ENCODE peak calls at places on chromosomes 1 and 21, in four cellular contexts. Z, X, K and A are unnamed samples.

GRCh38 chr1:89451011-89451410 is 73.6 kb upstream of the LRRC8B start:
- DNase-seq in X (no peak), Z (no peak), K (peak), A (no peak)

GRCh38 chr1:33338495-33339211 is 17.8 kb upstream of the A3GALT2 start:
- DNase-seq in Z (peak), X (no peak), K (peak), A (peak)

GRCh38 chr1:241591317-241591716 is 48.9 kb downstream of the CHML start:
- DNase-seq in K (peak), X (no peak), Z (no peak), A (no peak)

GRCh38 chr1:223228201-223228600 is 85.2 kb upstream of the TLR5 start:
- DNase-seq in K (no peak), Z (no peak), X (no peak), A (no peak)

GRCh38 chr1:221832617-221833016 is 90.7 kb upstream of the DUSP10 start:
- DNase-seq in X (no peak), Z (peak), K (no peak), A (no peak)

GRCh38 chr1:53582211-53583020 is 123.2 kb downstream of the DMRTB1 start:
- DNase-seq in Z (no peak), X (peak), K (no peak), A (no peak)

GRCh38 chr21:27036736-27037301 is 69.9 kb upstream of the ADAMTS5 start:
- DNase-seq in K (no peak), Z (peak), X (no peak), A (no peak)

GRCh38 chr1:9843576-9843945 is 19.8 kb upstream of the CLSTN1 start:
- DNase-seq in Z (no peak), X (no peak), K (no peak), A (no peak)

GRCh38 chr1:198165927-198166647 is 9.3 kb downstream of the NEK7 start:
- DNase-seq in K (no peak), X (no peak), Z (no peak), A (no peak)

GRCh38 chr21:38879912-38880577 is 74.3 kb downstream of the ETS2 start:
- DNase-seq in K (no peak), X (no peak), Z (no peak), A (no peak)

GRCh38 chr21:24197132-24197643 is 1410.1 kb downstream of the MRPL39 start:
- DNase-seq in X (no peak), Z (no peak), K (no peak), A (no peak)

GRCh38 chr1:108050911-108051624 is 86.1 kb upstream of the VAV3 start:
- DNase-seq in K (peak), X (no peak), Z (peak), A (no peak)

GRCh38 chr1:212368073-212368484 is 46.6 kb downstream of the PACC1 start:
- DNase-seq in K (peak), Z (peak), X (no peak), A (peak)

GRCh38 chr1:192913683-192914082 is 104.8 kb downstream of the RGS2 start:
- DNase-seq in K (no peak), Z (no peak), X (no peak), A (no peak)

GRCh38 chr1:17725084-17725718 is 29.9 kb upstream of the ACTL8 start:
- DNase-seq in X (no peak), Z (no peak), K (no peak), A (no peak)

GRCh38 chr1:182784556-182785171 is 4.9 kb upstream of the NPL start:
- DNase-seq in Z (no peak), K (peak), X (no peak), A (no peak)

GRCh38 chr1:158998781-158999161 is 10.9 kb upstream of the IFI16 start:
- DNase-seq in X (no peak), Z (peak), K (peak), A (peak)

GRCh38 chr1:174996474-174996873 is 3.3 kb upstream of the CACYBP start:
- DNase-seq in X (no peak), Z (no peak), K (peak), A (no peak)

GRCh38 chr1:89894210-89894668 is 73.4 kb downstream of the LRRC8D start:
- DNase-seq in K (peak), Z (no peak), X (no peak), A (no peak)

GRCh38 chr1:41919764-41920397 is 1.2 kb upstream of the HIVEP3 start:
- DNase-seq in Z (peak), X (peak), K (peak), A (peak)

GRCh38 chr1:225886159-225887029 is 2.6 kb downstream of the LEFTY1 start:
- DNase-seq in X (no peak), K (no peak), Z (no peak), A (no peak)

GRCh38 chr21:36584980-36585940 is 105.3 kb upstream of the CLDN14 start:
- DNase-seq in Z (no peak), K (no peak), X (no peak), A (no peak)
- TF ChIP-seq CTCF in Z (no peak), K (no peak), X (no peak), A (no peak)

DNA sequence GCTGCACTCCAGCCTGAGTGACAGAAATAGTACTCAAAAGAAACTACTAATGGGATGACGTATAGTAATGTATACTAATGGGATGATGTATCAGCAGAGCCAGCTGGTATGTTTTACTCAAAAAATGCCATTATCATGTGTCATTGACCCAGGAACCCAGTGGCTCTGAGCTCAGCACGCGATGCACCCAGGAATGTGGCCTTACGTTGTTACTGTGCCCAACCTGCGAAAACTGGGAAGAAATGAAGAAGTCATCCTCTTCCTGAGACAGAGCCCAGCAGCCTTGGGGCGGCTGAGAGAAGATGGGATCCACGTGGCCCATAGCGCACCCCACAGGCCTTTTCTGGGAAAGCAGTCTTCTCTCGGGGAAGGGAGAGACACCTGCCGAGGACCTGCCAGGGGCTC is 8.8 kb downstream of the UBE2J2 start:
- DNase-seq in X (peak), K (peak), Z (no peak), A (no peak)
- TF ChIP-seq CTCF in X (peak), K (peak), Z (no peak), A (no peak)

DNA sequence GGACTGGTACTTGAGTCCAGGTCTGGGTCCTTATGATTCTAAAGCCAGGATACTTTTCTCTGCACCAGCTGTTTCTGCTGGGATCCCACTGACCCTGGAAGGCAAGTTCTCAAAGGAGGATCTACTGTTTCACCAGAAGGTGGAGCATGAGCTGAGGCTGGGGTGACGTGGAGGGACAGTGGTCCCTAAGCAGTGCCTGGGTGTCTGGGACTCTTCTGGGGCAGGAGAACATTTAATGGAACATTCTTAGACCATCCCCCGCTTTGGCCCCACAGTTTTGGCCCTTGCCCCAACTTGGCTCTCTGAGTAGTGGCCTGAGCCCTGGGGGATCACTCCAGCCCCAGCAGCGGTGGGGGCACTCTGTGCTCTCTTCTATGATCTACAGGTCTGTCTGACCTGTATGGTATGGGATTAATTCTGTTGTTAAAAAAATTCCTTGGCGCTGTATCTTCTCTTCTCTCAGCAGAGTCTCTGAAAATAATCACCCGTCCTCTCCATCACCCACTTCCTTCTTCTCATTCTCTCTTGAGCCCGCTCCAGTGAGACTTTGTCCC is 60.3 kb upstream of the CSF3R start:
- DNase-seq in K (no peak), Z (no peak), X (no peak), A (no peak)
- TF ChIP-seq CTCF in K (no peak), Z (no peak), X (peak), A (peak)

GRCh38 chr1:150067184-150068182 is at the start of gene VPS45:
- DNase-seq in Z (peak), X (peak), K (peak), A (peak)
- TF ChIP-seq CTCF in Z (no peak), X (peak), K (peak), A (no peak)

GRCh38 chr1:21589618-21590017 is 79.5 kb downstream of the RAP1GAP start:
- DNase-seq in K (no peak), X (no peak), Z (no peak), A (no peak)

GRCh38 chr1:21585037-21585436 is 75.8 kb downstream of the ALPL start:
- DNase-seq in X (no peak), Z (peak), K (peak), A (no peak)

GRCh38 chr1:21587602-21587953 is 78.4 kb downstream of the ALPL start:
- DNase-seq in Z (no peak), X (no peak), K (no peak), A (no peak)

GRCh38 chr1:21586222-21586621 is 77.0 kb downstream of the ALPL start:
- DNase-seq in Z (no peak), X (no peak), K (no peak), A (no peak)

DNA sequence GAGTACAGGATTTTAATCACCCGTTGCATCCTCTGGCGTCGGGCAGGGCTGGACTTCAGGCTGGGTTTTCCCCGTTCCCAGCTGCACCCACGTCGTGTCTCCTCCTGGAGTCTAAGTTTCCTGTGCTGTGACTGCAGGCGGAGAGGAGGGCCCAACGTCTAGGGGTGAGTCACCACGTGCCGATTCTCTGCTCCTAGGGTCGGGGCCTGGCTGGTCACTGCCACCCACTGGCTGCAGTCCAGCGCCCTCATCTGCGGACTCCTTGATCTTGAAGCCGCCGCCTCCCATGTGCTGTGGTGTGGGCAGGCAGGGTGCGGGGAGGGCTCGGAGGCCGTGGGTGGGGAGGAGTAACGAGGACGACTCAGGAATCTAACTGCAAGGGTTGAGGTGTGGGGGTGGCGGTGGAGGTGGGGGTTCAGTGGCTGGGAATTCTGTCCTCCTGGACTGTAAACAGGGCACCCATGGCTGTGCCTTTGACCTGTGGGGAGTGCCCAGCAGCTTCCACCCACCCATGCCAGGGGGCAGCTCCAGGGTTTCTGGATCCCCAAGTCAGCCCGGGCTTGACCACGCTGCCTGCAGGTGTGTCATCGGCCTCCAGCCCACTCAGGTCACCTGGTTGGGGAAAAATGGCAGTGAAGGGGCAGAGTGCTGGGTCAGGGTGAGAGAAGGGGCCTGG is 77.8 kb downstream of the ALPL start:
- DNase-seq in K (peak), Z (peak), X (no peak), A (no peak)
- TF ChIP-seq CTCF in K (no peak), Z (no peak), X (no peak), A (no peak)

DNA sequence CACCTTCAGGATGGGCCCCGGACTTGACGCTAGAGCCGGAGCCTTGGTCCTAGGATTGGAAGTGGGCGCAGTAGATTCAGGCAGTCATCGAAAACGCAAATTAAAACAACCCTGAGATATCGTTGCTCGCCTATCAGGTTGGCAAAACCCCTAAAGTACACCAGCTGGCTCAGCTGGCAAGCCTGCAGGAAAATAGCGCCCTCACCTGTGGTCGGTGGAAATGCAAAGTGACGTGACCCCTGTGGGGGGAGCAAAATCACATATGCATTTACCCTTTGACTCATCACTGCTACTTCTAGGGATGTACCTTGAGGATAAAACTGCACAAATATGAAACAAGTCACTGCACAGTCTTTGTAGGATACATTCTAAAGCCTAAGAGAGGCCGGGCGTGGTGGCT is 170.3 kb upstream of the TMEM51 start:
- DNase-seq in K (no peak), Z (no peak), X (no peak), A (no peak)
- TF ChIP-seq CTCF in K (no peak), Z (no peak), X (peak), A (no peak)

GRCh38 chr1:75053207-75053606 is 81.0 kb upstream of the LHX8 start:
- DNase-seq in Z (no peak), K (no peak), X (no peak), A (no peak)
- TF ChIP-seq CTCF in Z (no peak), K (no peak), X (no peak), A (peak)

GRCh38 chr1:149936992-149937705 is 470 bp upstream of the MTMR11 start:
- DNase-seq in Z (no peak), K (peak), X (no peak), A (no peak)
- TF ChIP-seq CTCF in Z (no peak), K (peak), X (no peak), A (no peak)

DNA sequence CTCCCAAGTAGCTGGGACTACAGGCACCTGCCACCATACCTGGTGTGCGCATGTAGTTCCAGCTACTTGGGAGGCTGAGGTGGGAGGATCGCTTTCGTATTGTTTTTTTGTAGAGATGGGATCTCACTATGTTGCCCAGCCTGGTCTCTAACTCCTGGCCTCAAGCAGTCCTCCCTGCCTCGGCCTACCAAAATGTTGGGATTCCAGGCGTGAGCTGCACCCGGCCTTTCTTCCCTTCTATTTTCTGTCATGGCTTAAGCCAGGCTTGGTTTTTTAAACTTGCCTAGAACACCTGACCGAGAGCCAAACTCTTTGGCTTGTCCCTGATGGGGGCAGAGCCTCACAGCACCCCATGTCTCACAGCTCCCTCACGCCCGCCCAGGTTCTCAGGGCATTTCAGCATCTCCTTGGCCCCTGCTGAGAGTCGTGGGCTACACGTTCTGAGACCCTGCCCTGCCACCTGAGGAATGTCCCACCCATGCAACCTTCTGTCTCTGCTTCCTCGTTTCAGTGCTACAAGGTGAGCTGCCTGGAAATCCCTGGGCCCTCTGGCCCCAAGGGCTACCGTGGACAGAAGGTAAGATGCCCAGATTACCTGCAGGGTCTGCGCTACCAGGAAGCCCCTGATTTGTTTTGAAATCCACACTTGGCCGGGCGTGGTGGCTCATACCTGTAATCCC is 15.7 kb downstream of the COL6A2 start:
- DNase-seq in Z (no peak), X (no peak), K (no peak), A (no peak)
- TF ChIP-seq CTCF in Z (no peak), X (no peak), K (no peak), A (no peak)

GRCh38 chr1:154272999-154273563 is 652 bp downstream of the HAX1 start:
- DNase-seq in X (peak), K (no peak), Z (no peak), A (no peak)

GRCh38 chr1:154270833-154271232 is 1.6 kb upstream of the HAX1 start:
- DNase-seq in X (no peak), Z (no peak), K (no peak), A (no peak)

GRCh38 chr1:154272217-154272998 is at the start of gene HAX1:
- DNase-seq in K (peak), Z (peak), X (peak), A (peak)

GRCh38 chr1:154276797-154277196 is 4.4 kb downstream of the HAX1 start:
- DNase-seq in X (peak), K (no peak), Z (no peak), A (no peak)
- TF ChIP-seq CTCF in X (peak), K (no peak), Z (no peak), A (peak)